ENCODE peak calls at places on chromosomes 2 and 18, in seven cellular contexts. J is GM12865; T is activated CD8-positive, alpha-beta memory T cell treated with anti-CD3 and anti-CD28 coated beads, Interleukin-2, amount 10 ng/mL, durations not matched to agents 7 days and 5 days; Y is dermis microvascular lymphatic vessel endothelial cell; M is right lobe of liver; P is Calu3; A is spleen. U is an unnamed sample.

GRCh38 chr2:31221549-31221948 is 4.2 kb upstream of the CAPN14 start:
- DNase-seq in P (no peak), T (no peak), Y (no peak), J (no peak), M (no peak), A (no peak), U (no peak)

GRCh38 chr2:68043719-68044498 is 18.9 kb downstream of the C1D start:
- DNase-seq in J (no peak), M (no peak), A (no peak), P (no peak), T (no peak), Y (no peak), U (no peak)

GRCh38 chr18:79950440-79951341 is 762 bp downstream of the SLC66A2 start:
- DNase-seq in P (peak; percentile 23), T (no peak), A (peak; percentile 90), M (peak; percentile 66), J (peak; percentile 41), Y (peak; percentile 9), U (peak; percentile 67)

GRCh38 chr2:60317831-60318230 is 235.6 kb downstream of the BCL11A start:
- DNase-seq in J (peak; percentile 76), T (no peak), Y (no peak), M (no peak), P (no peak), A (no peak), U (no peak)

GRCh38 chr2:198116652-198117175 is 312.3 kb downstream of the PLCL1 start:
- DNase-seq in T (no peak), Y (no peak), M (no peak), A (no peak), P (no peak), J (no peak), U (no peak)

GRCh38 chr2:106282816-106283215 is 88.7 kb upstream of the UXS1 start:
- DNase-seq in T (no peak), M (no peak), P (no peak), A (no peak), Y (no peak), J (no peak), U (no peak)

GRCh38 chr2:238339814-238340213 is 19.5 kb downstream of the TRAF3IP1 start:
- DNase-seq in M (no peak), A (no peak), Y (no peak), J (no peak), T (no peak), P (peak; percentile 24), U (no peak)

GRCh38 chr2:172947461-172947860 is 128.2 kb upstream of the MAP3K20 start:
- DNase-seq in P (no peak), J (no peak), A (no peak), Y (no peak), M (no peak), T (no peak), U (no peak)

GRCh38 chr2:113156278-113157107 is 17.3 kb upstream of the PSD4 start:
- DNase-seq in T (peak; percentile 41), Y (no peak), A (no peak), P (peak; percentile 52), J (no peak), M (peak; percentile 88), U (no peak)

GRCh38 chr2:54666741-54667639 is 56.5 kb upstream of the EML6 start:
- DNase-seq in A (no peak), M (peak; percentile 86), P (no peak), Y (peak; percentile 35), J (no peak), T (no peak), U (peak; percentile 87)

GRCh38 chr2:62794791-62795190 is 89.3 kb downstream of the EHBP1 start:
- DNase-seq in Y (peak; percentile 22), P (no peak), M (no peak), J (no peak), T (no peak), A (no peak), U (no peak)

GRCh38 chr2:37917281-37918228 is 7.5 kb upstream of the RMDN2 start:
- DNase-seq in A (no peak), M (no peak), Y (no peak), T (no peak), P (no peak), J (no peak), U (no peak)

GRCh38 chr2:241852116-241852980 is 6.3 kb downstream of the PDCD1 start:
- DNase-seq in T (peak; percentile 33), P (no peak), Y (no peak), M (no peak), A (peak; percentile 73), J (no peak), U (peak; percentile 62)

GRCh38 chr2:23720705-23721453 is 206.0 kb downstream of the ATAD2B start:
- DNase-seq in Y (no peak), M (no peak), P (no peak), A (no peak), J (no peak), T (no peak), U (no peak)

GRCh38 chr2:239890347-239890746 is 134.8 kb downstream of the NDUFA10 start:
- DNase-seq in J (no peak), M (no peak), T (no peak), P (no peak), A (no peak), Y (no peak), U (no peak)

GRCh38 chr2:44233450-44234128 is 41.7 kb upstream of the SLC3A1 start:
- DNase-seq in A (no peak), T (no peak), J (no peak), Y (peak; percentile 55), P (no peak), M (no peak), U (no peak)